ENCODE peak calls at places on chromosomes 11 and 22, in five cellular contexts. D, Q, F, V and T are unnamed samples.
A peak's percentile ranks its signal among the peaks of the same experiment; 100 is the strongest.

GRCh38 chr11:3126901-3127691 is 38.0 kb downstream of the OSBPL5 start:
- DNase-seq in D (no peak), Q (no peak), F (no peak), V (no peak), T (no peak)

GRCh38 chr11:99366476-99366992 is 345.8 kb downstream of the CNTN5 start:
- DNase-seq in D (no peak), Q (no peak), F (no peak), V (peak; percentile 61), T (no peak)

GRCh38 chr11:113195728-113196127 is 118.7 kb upstream of the TTC12 start:
- DNase-seq in D (no peak), Q (no peak), F (no peak), V (no peak), T (no peak)

GRCh38 chr22:37243402-37244113 is 511 bp downstream of the RAC2 start:
- DNase-seq in D (no peak), Q (no peak), F (no peak), V (no peak), T (no peak)

GRCh38 chr11:72586591-72587090 is 87.6 kb downstream of the PDE2A start:
- DNase-seq in D (no peak), Q (no peak), F (no peak), V (no peak), T (no peak)

GRCh38 chr11:78234006-78234405 is 45.3 kb downstream of the USP35 start:
- DNase-seq in D (no peak), Q (no peak), F (no peak), V (no peak), T (no peak)

GRCh38 chr11:74926304-74927030 is 22.4 kb downstream of the XRRA1 start:
- DNase-seq in D (no peak), Q (no peak), F (no peak), V (no peak), T (no peak)

GRCh38 chr11:43925063-43925931 is 17.1 kb upstream of the C11orf96 start:
- DNase-seq in D (no peak), Q (no peak), F (peak; percentile 49), V (no peak), T (no peak)

GRCh38 chr11:68461284-68461861 is 821 bp downstream of the PPP6R3 start:
- DNase-seq in D (peak; percentile 42), Q (no peak), F (peak; percentile 37), V (peak; percentile 57), T (no peak)

GRCh38 chr11:70240337-70240736 is 30.2 kb upstream of the PPFIA1 start:
- DNase-seq in D (no peak), Q (no peak), F (no peak), V (no peak), T (no peak)

GRCh38 chr11:73359341-73359740 is 16.9 kb upstream of the RELT start:
- DNase-seq in D (no peak), Q (no peak), F (no peak), V (no peak), T (no peak)

GRCh38 chr11:32427616-32427934 is 7.8 kb downstream of the WT1 start:
- DNase-seq in D (no peak), Q (no peak), F (no peak), V (no peak), T (no peak)

GRCh38 chr11:58509730-58510129 is 1.8 kb upstream of the OR5B21 start:
- DNase-seq in D (no peak), Q (no peak), F (no peak), V (no peak), T (no peak)
- TF ChIP-seq CTCF in D (no peak), Q (no peak), F (no peak), V (no peak), T (no peak)

GRCh38 chr11:1826552-1827094 is 8.2 kb upstream of the SYT8 start:
- DNase-seq in D (peak; percentile 34), Q (no peak), F (peak; percentile 42), V (no peak), T (no peak)
- TF ChIP-seq CTCF in D (no peak), Q (no peak), F (no peak), V (no peak), T (no peak)

GRCh38 chr11:111917312-111917711 is 1.4 kb upstream of the C11orf52 start:
- DNase-seq in D (no peak), Q (no peak), F (no peak), V (no peak), T (no peak)

GRCh38 chr11:111920908-111921307 is 2.2 kb downstream of the C11orf52 start:
- DNase-seq in D (no peak), Q (no peak), F (no peak), V (no peak), T (no peak)

GRCh38 chr11:111917788-111918187 is 925 bp upstream of the C11orf52 start:
- DNase-seq in D (no peak), Q (no peak), F (no peak), V (no peak), T (no peak)

GRCh38 chr11:111916768-111917167 is 1.9 kb upstream of the C11orf52 start:
- DNase-seq in D (no peak), Q (no peak), F (no peak), V (no peak), T (no peak)

GRCh38 chr11:111918390-111919256 is at the start of gene C11orf52:
- DNase-seq in D (peak; percentile 58), Q (peak; percentile 54), F (peak; percentile 93), V (peak; percentile 91), T (peak; percentile 55)
- TF ChIP-seq CTCF in D (no peak), Q (peak; percentile 42), F (no peak), V (no peak), T (no peak)

GRCh38 chr11:12642040-12642439 is 32.2 kb upstream of the TEAD1 start:
- DNase-seq in D (no peak), Q (no peak), F (no peak), V (no peak), T (no peak)
- TF ChIP-seq CTCF in D (no peak), Q (no peak), F (no peak), V (no peak), T (no peak)

GRCh38 chr11:17930544-17931144 is 82.2 kb downstream of the SERGEF start:
- DNase-seq in D (no peak), Q (no peak), F (no peak), V (peak; percentile 49), T (no peak)
- TF ChIP-seq CTCF in D (no peak), Q (no peak), F (no peak), V (peak; percentile 43), T (no peak)